ENCODE peak calls at places on chromosomes 1 and 21, in five cellular contexts. M is right lobe of liver; S is BE2C; V is CD8-positive, alpha-beta memory T cell; N is tibial nerve. H is an unnamed sample. For H3K4me1, the result is how much of the 10 kb centered on the place peaks cover.

GRCh38 chr1:15155760-15156743 is 2.5 kb downstream of the TMEM51 start:
- DNase-seq in M (no peak), V (no peak), S (peak), N (no peak), H (no peak)

GRCh38 chr1:211579434-211580302 is 707 bp upstream of the SLC30A1 start:
- DNase-seq in V (no peak), M (no peak), N (peak), S (peak), H (peak)

GRCh38 chr1:42851420-42851819 is 5.0 kb downstream of the ZNF691 start:
- DNase-seq in V (no peak), S (no peak), M (no peak), N (no peak), H (no peak)

GRCh38 chr1:29425656-29426055 is 189.3 kb downstream of the PTPRU start:
- DNase-seq in N (no peak), V (no peak), M (no peak), S (no peak), H (no peak)

GRCh38 chr1:114347431-114348209 is 163.4 kb downstream of the TRIM33 start:
- DNase-seq in S (no peak), M (no peak), V (no peak), N (no peak), H (no peak)

GRCh38 chr1:22919341-22920025 is 53.2 kb downstream of the LACTBL1 start:
- DNase-seq in N (no peak), V (no peak), M (no peak), S (no peak), H (no peak)

GRCh38 chr1:154171880-154172279 is 17.0 kb upstream of the NUP210L start:
- DNase-seq in M (no peak), S (no peak), N (no peak), V (no peak), H (no peak)

GRCh38 chr1:59162665-59163064 is 134.2 kb upstream of the FGGY start:
- DNase-seq in V (no peak), N (no peak), S (no peak), M (no peak), H (no peak)

GRCh38 chr1:163561570-163562295 is 240.0 kb downstream of the NUF2 start:
- DNase-seq in N (no peak), S (no peak), M (no peak), V (no peak), H (no peak)

GRCh38 chr1:30129001-30129408 is 594.4 kb downstream of the MATN1 start:
- DNase-seq in V (no peak), M (no peak), N (no peak), S (no peak), H (no peak)

GRCh38 chr1:108851567-108851966 is 5.3 kb downstream of the AKNAD1 start:
- DNase-seq in V (no peak), M (no peak), S (no peak), N (no peak), H (no peak)

GRCh38 chr1:224205438-224205840 is 22.4 kb downstream of the DEGS1 start:
- DNase-seq in N (no peak), S (peak), V (no peak), M (no peak), H (no peak)

GRCh38 chr1:180912801-180913616 is at the start of gene KIAA1614:
- DNase-seq in S (no peak), M (no peak), V (no peak), N (no peak), H (peak)

GRCh38 chr1:246760426-246761347 is 36.5 kb downstream of the SCCPDH start:
- DNase-seq in N (no peak), S (no peak), M (no peak), V (no peak), H (no peak)

GRCh38 chr1:107670397-107670796 is 294.6 kb downstream of the VAV3 start:
- DNase-seq in M (no peak), S (no peak), N (no peak), V (no peak), H (no peak)

GRCh38 chr21:17391811-17392340 is 121.0 kb upstream of the CXADR start:
- DNase-seq in S (no peak), N (no peak), V (no peak), M (no peak), H (no peak)

GRCh38 chr1:181131255-181131901 is 42.9 kb downstream of the IER5 start:
- DNase-seq in V (no peak), M (no peak), S (no peak), N (no peak), H (no peak)

DNA sequence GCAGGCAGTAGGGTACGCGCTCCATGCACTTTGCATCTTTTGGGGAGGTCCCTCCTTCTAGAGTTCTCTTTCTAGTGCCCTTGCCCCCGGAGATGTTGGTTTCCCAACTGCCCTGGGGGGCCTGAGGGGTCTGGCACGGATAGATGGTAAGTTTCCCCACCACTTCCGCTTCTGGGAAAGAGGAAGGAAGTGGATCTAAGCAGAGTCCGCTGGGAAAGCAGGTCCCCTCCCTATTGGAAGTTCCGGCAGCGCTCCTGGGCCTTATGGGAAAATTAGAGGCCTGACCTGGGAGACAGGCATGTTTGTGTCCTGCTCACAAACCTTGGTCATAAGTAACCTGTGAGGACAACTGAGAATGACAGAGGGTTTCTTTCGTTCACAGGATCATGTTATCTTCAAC is 274.4 kb downstream of the RPS6KC1 start:
- DNase-seq in V (no peak), S (no peak), N (no peak), M (no peak), H (no peak)
- H3K4me1 ChIP-seq in V (under half), S (under half), N (under half), M (under half), H (under half)

GRCh38 chr1:227429447-227430359 is 111.4 kb upstream of the CDC42BPA start:
- DNase-seq in S (no peak), M (no peak), N (no peak), V (no peak), H (no peak)

GRCh38 chr1:227428803-227429202 is 110.5 kb upstream of the CDC42BPA start:
- DNase-seq in M (no peak), V (no peak), N (no peak), S (no peak), H (no peak)

GRCh38 chr1:227424159-227424680 is 105.9 kb upstream of the CDC42BPA start:
- DNase-seq in V (no peak), M (no peak), S (no peak), N (no peak), H (no peak)

GRCh38 chr1:227424948-227425347 is 106.7 kb upstream of the CDC42BPA start:
- DNase-seq in M (no peak), S (no peak), N (no peak), V (no peak), H (no peak)

DNA sequence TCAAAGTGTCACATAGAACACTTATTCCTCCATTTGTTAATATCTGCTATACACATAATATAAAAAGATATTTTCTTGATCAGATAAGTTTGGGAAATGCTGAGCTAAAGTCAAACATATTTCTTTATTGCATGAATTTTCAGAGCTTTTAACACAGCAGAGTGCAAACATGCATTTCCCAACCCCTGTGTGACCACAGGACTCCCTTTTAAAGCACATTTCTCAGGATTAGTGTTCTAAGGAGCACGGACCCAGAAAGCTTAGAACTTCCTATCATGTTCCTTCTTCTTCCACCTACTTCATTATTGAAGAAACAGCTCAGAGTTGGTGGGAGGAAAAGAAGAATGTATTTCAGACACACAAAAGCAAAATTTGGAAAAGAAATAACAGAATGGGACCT is 109.1 kb upstream of the CDC42BPA start:
- DNase-seq in M (no peak), V (no peak), S (no peak), N (no peak), H (no peak)
- H3K4me1 ChIP-seq in M (under half), V (under half), S (under half), N (under half), H (under half)

DNA sequence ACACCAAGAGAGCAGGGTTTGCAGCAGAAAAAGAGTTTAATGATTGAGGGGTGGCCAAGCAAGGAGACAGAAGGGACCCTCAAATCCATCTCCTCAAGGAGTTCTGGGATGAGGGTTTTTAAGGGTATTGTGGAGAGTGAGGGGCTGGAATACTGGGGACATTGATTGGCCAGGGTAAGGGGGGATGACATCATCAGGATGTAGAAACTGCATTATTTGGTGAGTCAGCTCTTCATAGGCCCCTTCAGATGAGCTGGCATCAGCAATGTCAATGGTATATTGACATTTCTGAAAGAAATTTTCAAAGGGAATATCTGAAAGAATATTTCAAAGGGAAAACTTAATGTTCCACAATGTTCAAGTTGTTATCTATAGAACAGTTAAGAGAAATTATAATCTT is 168.1 kb upstream of the SNX7 start:
- DNase-seq in V (no peak), M (no peak), N (no peak), S (no peak), H (no peak)
- H3K4me1 ChIP-seq in V (under half), M (under half), N (under half), S (under half), H (under half)

GRCh38 chr1:71031426-71031825 is 16.2 kb downstream of the PTGER3 start:
- DNase-seq in N (no peak), S (no peak), M (no peak), V (no peak), H (no peak)

GRCh38 chr1:71027991-71028390 is 19.6 kb downstream of the PTGER3 start:
- DNase-seq in V (no peak), M (no peak), S (no peak), N (no peak), H (no peak)

GRCh38 chr1:71030021-71030420 is 17.6 kb downstream of the PTGER3 start:
- DNase-seq in N (no peak), S (no peak), V (no peak), M (no peak), H (no peak)

GRCh38 chr1:71026093-71026492 is 21.5 kb downstream of the PTGER3 start:
- DNase-seq in M (no peak), N (no peak), V (no peak), S (no peak), H (no peak)

GRCh38 chr1:71028981-71029380 is 18.6 kb downstream of the PTGER3 start:
- DNase-seq in S (no peak), N (no peak), V (no peak), M (no peak), H (no peak)
- H3K4me1 ChIP-seq in S (under half), N (under half), V (under half), M (under half), H (under half)

GRCh38 chr1:196229546-196229945 is 378.7 kb downstream of the KCNT2 start:
- DNase-seq in V (no peak), M (no peak), S (no peak), N (no peak), H (no peak)
- H3K4me1 ChIP-seq in V (under half), M (under half), S (under half), N (under half), H (under half)

GRCh38 chr21:32470206-32470605 is 57.7 kb downstream of the EVA1C start:
- DNase-seq in N (no peak), S (no peak), M (no peak), V (no peak), H (no peak)

GRCh38 chr21:32468567-32469175 is 56.2 kb downstream of the EVA1C start:
- DNase-seq in S (no peak), V (no peak), N (no peak), M (no peak), H (no peak)

GRCh38 chr21:32469628-32470027 is 57.1 kb downstream of the EVA1C start:
- DNase-seq in S (no peak), N (no peak), M (no peak), V (no peak), H (no peak)

GRCh38 chr21:32463889-32464300 is 51.4 kb downstream of the EVA1C start:
- DNase-seq in M (no peak), V (no peak), N (no peak), S (no peak), H (no peak)

DNA sequence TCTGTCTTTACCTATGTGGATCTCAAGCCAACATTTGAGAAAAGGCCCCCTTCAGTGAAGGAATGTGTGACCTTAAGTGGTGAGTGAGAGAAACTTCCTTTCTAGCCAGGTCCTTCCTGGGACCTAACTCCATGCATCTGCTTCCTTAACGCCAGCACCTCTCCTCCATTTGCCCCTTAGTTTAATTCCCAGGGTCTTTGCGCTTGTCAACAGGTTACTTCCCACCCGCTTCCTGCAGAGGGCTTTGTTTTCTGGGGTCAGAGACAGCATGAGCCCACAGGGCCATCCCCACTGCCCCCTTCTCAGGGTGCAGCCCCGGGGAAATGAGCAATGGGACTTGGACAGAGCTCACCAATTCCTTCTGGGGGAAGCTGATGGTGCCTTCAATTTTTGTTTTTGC is 54.8 kb downstream of the EVA1C start:
- DNase-seq in S (no peak), N (no peak), M (no peak), V (no peak), H (no peak)
- H3K4me1 ChIP-seq in S (under half), N (under half), M (under half), V (under half), H (under half)

GRCh38 chr21:46472246-46472645 is 13.6 kb downstream of the DIP2A start:
- DNase-seq in V (no peak), N (no peak), S (no peak), M (peak), H (no peak)
- H3K4me1 ChIP-seq in V (under half), N (under half), S (under half), M (under half), H (under half)

DNA sequence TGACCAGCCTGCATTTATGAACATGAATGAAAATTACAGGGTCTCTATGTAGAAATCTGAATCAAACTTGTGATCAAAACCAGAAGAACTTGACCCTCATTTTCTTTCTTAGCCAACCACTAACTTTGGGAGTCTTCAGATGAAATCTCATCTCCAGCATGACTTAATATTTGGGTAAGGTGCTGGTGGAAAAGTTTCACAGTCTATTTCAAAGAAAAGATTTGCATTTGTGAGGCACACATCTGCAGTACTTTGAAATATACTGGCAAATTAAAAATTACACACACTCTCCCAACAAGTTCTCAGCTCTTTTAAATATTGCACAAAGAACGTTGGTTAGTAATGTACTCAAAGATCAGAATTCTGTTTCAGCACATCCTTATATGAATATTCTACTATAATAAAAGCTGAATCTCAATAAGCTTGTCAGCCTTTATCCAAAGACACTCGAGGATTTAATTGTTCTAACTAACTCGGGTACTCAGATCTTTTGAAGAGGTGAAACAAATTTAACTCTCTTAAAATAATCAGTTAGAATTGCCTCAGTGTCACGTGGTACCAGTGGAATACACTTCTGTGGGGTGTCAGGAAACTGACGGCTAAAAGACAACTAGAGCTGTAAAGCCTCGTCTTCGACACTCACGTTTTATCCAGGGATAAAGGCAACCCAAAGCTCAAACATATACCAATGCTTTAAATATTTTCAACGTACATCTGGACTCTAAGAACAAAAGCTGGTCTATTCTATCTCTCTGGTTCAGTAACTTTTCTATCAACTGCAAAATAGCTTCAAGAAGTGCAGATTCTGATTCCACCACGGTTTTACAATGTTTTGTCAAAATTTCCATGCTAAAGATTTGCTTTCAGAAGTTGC is 19.1 kb downstream of the SAMSN1 start:
- DNase-seq in N (no peak), M (no peak), V (no peak), S (no peak), H (no peak)
- H3K4me1 ChIP-seq in N (under half), M (under half), V (under half), S (under half), H (under half)

GRCh38 chr1:206568779-206569352 is 43.4 kb downstream of the EIF2D start:
- DNase-seq in S (no peak), N (no peak), V (no peak), M (no peak), H (no peak)
- H3K4me1 ChIP-seq in S (under half), N (under half), V (half or more), M (under half), H (under half)